ENCODE peak calls at places on chromosomes 5 and 9, in four cellular contexts. One of them, this sample, is unnamed.

GRCh38 chr5:15604986-15605385 is 105.0 kb downstream of the FBXL7 start:
- DNase-seq in neuronal stem cell: no peak
- DNase-seq in IMR-90: peak; percentile 12
- DNase-seq in H9: no peak
- DNase-seq in this sample: no peak

GRCh38 chr5:81767938-81768337 is 17.0 kb upstream of the SSBP2 start:
- DNase-seq in IMR-90: peak; percentile 43
- DNase-seq in H9: no peak
- DNase-seq in neuronal stem cell: no peak
- DNase-seq in this sample: no peak

GRCh38 chr9:4375424-4376195 is 75.7 kb upstream of the GLIS3 start:
- DNase-seq in IMR-90: peak; percentile 82
- DNase-seq in neuronal stem cell: peak; percentile 27
- DNase-seq in H9: no peak
- DNase-seq in this sample: no peak

GRCh38 chr9:19759066-19759465 is 29.8 kb downstream of the SLC24A2 start:
- DNase-seq in IMR-90: no peak
- DNase-seq in H9: no peak
- DNase-seq in neuronal stem cell: no peak
- DNase-seq in this sample: no peak

GRCh38 chr9:5265939-5266338 is 34.7 kb downstream of the INSL4 start:
- DNase-seq in H9: peak; percentile 59
- DNase-seq in neuronal stem cell: no peak
- DNase-seq in IMR-90: no peak
- DNase-seq in this sample: no peak

GRCh38 chr5:153081385-153081784 is 409.1 kb upstream of the GRIA1 start:
- DNase-seq in IMR-90: no peak
- DNase-seq in H9: no peak
- DNase-seq in neuronal stem cell: no peak
- DNase-seq in this sample: no peak

GRCh38 chr5:58235279-58235678 is 224.6 kb downstream of the PLK2 start:
- DNase-seq in H9: no peak
- DNase-seq in neuronal stem cell: no peak
- DNase-seq in IMR-90: peak; percentile 43
- DNase-seq in this sample: no peak

GRCh38 chr9:121350993-121351561 is 19.0 kb downstream of the STOM start:
- DNase-seq in neuronal stem cell: no peak
- DNase-seq in H9: no peak
- DNase-seq in IMR-90: peak; percentile 92
- DNase-seq in this sample: no peak

GRCh38 chr5:61675015-61675692 is 343.1 kb downstream of the ZSWIM6 start:
- DNase-seq in neuronal stem cell: peak; percentile 63
- DNase-seq in IMR-90: no peak
- DNase-seq in H9: peak; percentile 44
- DNase-seq in this sample: no peak

GRCh38 chr5:94993501-94993900 is 291.4 kb downstream of the MCTP1 start:
- DNase-seq in neuronal stem cell: no peak
- DNase-seq in IMR-90: no peak
- DNase-seq in H9: no peak
- DNase-seq in this sample: no peak

GRCh38 chr5:168916266-168916665 is 337.1 kb upstream of the PANK3 start:
- DNase-seq in IMR-90: no peak
- DNase-seq in H9: peak; percentile 76
- DNase-seq in neuronal stem cell: no peak
- DNase-seq in this sample: peak; percentile 9

GRCh38 chr5:102759289-102759688 is 4.2 kb downstream of the PAM start:
- DNase-seq in IMR-90: no peak
- DNase-seq in neuronal stem cell: no peak
- DNase-seq in H9: no peak
- DNase-seq in this sample: no peak

GRCh38 chr9:35490155-35490909 is 421 bp downstream of the RUSC2 start:
- DNase-seq in H9: peak; percentile 51
- DNase-seq in IMR-90: no peak
- DNase-seq in neuronal stem cell: no peak
- DNase-seq in this sample: peak; percentile 66

DNA sequence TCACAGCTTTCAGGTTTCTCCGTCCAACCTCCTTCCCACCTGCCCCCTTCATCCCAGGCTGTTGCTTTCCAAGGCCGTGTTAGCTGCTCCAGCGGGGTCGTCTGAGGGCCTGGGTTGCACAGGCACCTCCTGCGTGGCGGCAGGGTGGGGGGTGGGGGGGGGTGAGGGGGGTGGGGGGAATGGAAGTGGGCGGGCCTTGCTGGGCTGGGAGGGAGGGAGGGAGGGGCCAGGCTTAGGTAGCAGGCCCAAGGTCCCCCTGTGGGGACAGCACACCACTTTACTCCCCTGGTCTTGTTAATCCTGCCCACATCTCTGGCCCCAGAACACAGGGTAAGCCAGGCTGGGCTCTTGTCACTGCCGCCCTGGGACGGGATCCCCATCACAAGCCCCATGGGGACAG is 99.1 kb downstream of the RXRA start:
- DNase-seq in neuronal stem cell: no peak
- DNase-seq in IMR-90: no peak
- DNase-seq in H9: no peak
- DNase-seq in this sample: no peak
- H2AK5ac ChIP-seq in neuronal stem cell: no peak overlapping the region
- H2AK5ac ChIP-seq in IMR-90: no peak overlapping the region
- H2AK5ac ChIP-seq in H9: no peak overlapping the region
- H2AK5ac ChIP-seq in this sample: no peak overlapping the region

GRCh38 chr5:151618907-151619306 is 27.8 kb upstream of the FAT2 start:
- DNase-seq in H9: no peak
- DNase-seq in IMR-90: no peak
- DNase-seq in neuronal stem cell: no peak
- DNase-seq in this sample: no peak

GRCh38 chr5:151617383-151617840 is 26.3 kb upstream of the FAT2 start:
- DNase-seq in neuronal stem cell: no peak
- DNase-seq in IMR-90: no peak
- DNase-seq in H9: no peak
- DNase-seq in this sample: no peak

GRCh38 chr5:151620463-151620844 is 29.3 kb upstream of the FAT2 start:
- DNase-seq in H9: no peak
- DNase-seq in neuronal stem cell: no peak
- DNase-seq in IMR-90: no peak
- DNase-seq in this sample: no peak

GRCh38 chr5:151617841-151618710 is 26.9 kb upstream of the FAT2 start:
- DNase-seq in IMR-90: no peak
- DNase-seq in neuronal stem cell: no peak
- DNase-seq in H9: no peak
- DNase-seq in this sample: no peak

GRCh38 chr5:151619812-151620462 is 28.8 kb upstream of the FAT2 start:
- DNase-seq in neuronal stem cell: peak; percentile 48
- DNase-seq in H9: peak; percentile 73
- DNase-seq in IMR-90: no peak
- DNase-seq in this sample: peak; percentile 60
- H3K14ac ChIP-seq in neuronal stem cell: no peak overlapping the region
- H3K14ac ChIP-seq in H9: no peak overlapping the region
- H3K14ac ChIP-seq in IMR-90: no peak overlapping the region
- H3K14ac ChIP-seq in this sample: no peak overlapping the region

GRCh38 chr5:132372122-132372521 is 2.6 kb downstream of the SLC22A5 start:
- DNase-seq in IMR-90: no peak
- DNase-seq in H9: no peak
- DNase-seq in neuronal stem cell: no peak
- DNase-seq in this sample: no peak
- H2AK5ac ChIP-seq in IMR-90: no peak overlapping the region
- H2AK5ac ChIP-seq in H9: no peak overlapping the region
- H2AK5ac ChIP-seq in neuronal stem cell: no peak overlapping the region
- H2AK5ac ChIP-seq in this sample: no peak overlapping the region

DNA sequence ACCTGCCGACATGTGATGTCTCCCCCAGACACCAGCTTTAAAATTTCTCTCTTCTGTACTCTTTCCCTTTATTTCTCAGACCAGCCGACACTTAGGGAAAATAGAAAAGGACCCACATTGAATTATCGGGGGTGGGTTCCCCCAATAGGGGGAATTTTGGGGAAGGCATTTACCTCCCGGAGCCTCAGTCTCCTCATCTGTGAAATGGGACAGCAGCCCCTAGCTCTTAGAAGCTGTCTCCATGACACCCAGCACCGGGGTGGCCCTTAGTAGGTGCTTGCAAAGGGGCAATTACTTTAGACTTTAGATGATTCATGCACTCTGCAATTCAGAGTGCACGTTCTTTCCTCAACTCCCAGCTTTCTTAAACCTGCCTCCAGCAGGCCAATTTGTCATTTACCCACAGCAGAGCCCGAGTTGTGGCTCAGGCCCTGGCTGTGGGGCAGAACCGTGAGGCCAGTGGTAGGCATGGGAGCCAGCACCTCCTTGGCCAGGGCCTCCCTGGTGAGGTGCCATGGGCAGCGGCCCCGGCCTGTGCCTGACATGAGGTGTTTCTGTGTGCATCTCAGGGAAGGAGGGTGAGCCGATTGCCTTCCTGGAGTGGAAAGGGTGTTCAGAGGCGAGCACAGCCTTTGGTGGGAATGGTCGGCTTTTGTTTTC is 51.7 kb downstream of the SH3PXD2B start:
- DNase-seq in neuronal stem cell: no peak
- DNase-seq in H9: no peak
- DNase-seq in IMR-90: no peak
- DNase-seq in this sample: no peak
- H3K14ac ChIP-seq in neuronal stem cell: no peak overlapping the region
- H3K14ac ChIP-seq in H9: peak overlapping the region; percentile 70
- H3K14ac ChIP-seq in IMR-90: peak overlapping the region; percentile 65
- H3K14ac ChIP-seq in this sample: no peak overlapping the region

GRCh38 chr5:143041461-143041860 is 271.3 kb downstream of the ARHGAP26 start:
- DNase-seq in neuronal stem cell: no peak
- DNase-seq in H9: no peak
- DNase-seq in IMR-90: no peak
- DNase-seq in this sample: no peak

GRCh38 chr5:143045062-143045461 is 274.9 kb downstream of the ARHGAP26 start:
- DNase-seq in H9: no peak
- DNase-seq in IMR-90: no peak
- DNase-seq in neuronal stem cell: no peak
- DNase-seq in this sample: no peak

GRCh38 chr5:143040622-143041021 is 270.4 kb downstream of the ARHGAP26 start:
- DNase-seq in H9: no peak
- DNase-seq in neuronal stem cell: no peak
- DNase-seq in IMR-90: no peak
- DNase-seq in this sample: no peak

GRCh38 chr5:143044265-143044664 is 274.1 kb downstream of the ARHGAP26 start:
- DNase-seq in neuronal stem cell: no peak
- DNase-seq in IMR-90: no peak
- DNase-seq in H9: no peak
- DNase-seq in this sample: no peak

GRCh38 chr5:143041972-143042770 is 272.0 kb downstream of the ARHGAP26 start:
- DNase-seq in neuronal stem cell: no peak
- DNase-seq in H9: no peak
- DNase-seq in IMR-90: peak; percentile 68
- DNase-seq in this sample: no peak
- H2AK5ac ChIP-seq in neuronal stem cell: no peak overlapping the region
- H2AK5ac ChIP-seq in H9: no peak overlapping the region
- H2AK5ac ChIP-seq in IMR-90: peak overlapping the region; percentile 29
- H2AK5ac ChIP-seq in this sample: no peak overlapping the region

DNA sequence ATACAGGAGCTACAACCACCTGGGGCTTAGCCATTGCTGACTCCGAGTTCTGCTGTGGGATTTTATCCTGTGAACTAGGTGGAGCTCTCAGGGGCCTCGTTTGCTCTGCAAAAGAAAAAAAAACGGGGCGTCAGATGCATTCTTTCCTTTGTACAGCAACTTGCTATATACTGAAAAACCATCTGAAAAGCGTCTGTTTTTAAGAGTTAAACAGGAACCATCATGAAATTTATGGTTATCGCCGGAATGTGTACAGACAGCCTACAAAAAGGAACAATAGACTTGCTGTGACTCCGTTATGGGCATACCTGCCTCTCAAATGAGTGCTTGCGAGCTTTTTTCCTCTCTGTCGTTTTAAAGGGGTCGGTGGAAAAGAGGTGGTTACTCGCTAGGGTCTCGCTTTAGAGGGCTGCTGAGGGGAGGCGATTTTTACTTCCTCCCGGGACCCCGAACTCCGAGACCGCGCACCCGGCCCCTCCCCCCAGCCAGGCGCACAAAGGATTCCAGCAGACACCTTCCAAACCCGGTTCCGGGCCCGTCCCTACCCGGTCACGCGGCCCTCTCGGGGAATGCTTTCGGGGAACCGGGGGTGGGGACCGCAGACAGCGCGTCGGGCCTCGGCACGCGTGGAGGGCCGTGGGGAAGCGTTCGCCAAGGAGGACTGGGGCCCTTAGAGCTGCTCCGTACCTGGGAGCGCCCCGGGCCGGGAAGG is 826 bp downstream of the PAIP1 start:
- DNase-seq in IMR-90: peak; percentile 16
- DNase-seq in H9: peak; percentile 68
- DNase-seq in neuronal stem cell: peak; percentile 41
- DNase-seq in this sample: no peak
- H3K14ac ChIP-seq in IMR-90: peak overlapping the region; percentile 93
- H3K14ac ChIP-seq in H9: peak overlapping the region; percentile 100
- H3K14ac ChIP-seq in neuronal stem cell: peak overlapping the region; percentile 98
- H3K14ac ChIP-seq in this sample: no peak overlapping the region

DNA sequence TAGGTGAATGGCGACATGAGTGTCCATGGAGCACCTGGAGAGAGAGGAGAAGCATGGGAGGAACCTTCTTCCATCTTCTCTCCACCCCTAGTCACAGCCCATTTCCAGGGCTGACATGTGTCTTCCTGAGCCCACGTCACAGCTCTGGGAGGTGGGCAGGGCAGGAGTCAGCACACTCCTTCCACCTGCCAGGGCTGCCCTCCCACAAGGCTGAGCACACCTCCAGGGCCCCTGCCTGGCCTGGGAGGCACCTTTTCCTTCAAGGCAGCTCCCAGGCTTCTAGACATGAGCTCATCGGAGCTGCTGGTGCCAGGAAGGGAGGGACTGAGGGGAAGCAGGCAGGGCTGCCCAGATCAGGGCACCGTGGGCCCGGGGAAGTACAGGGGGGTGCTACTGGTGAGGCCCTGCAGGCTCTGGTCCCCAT is 13.6 kb upstream of the SYNPO start:
- DNase-seq in IMR-90: no peak
- DNase-seq in H9: no peak
- DNase-seq in neuronal stem cell: no peak
- DNase-seq in this sample: no peak
- H2AK5ac ChIP-seq in IMR-90: peak overlapping the region; percentile 35
- H2AK5ac ChIP-seq in H9: no peak overlapping the region
- H2AK5ac ChIP-seq in neuronal stem cell: no peak overlapping the region
- H2AK5ac ChIP-seq in this sample: peak overlapping the region; percentile 28

DNA sequence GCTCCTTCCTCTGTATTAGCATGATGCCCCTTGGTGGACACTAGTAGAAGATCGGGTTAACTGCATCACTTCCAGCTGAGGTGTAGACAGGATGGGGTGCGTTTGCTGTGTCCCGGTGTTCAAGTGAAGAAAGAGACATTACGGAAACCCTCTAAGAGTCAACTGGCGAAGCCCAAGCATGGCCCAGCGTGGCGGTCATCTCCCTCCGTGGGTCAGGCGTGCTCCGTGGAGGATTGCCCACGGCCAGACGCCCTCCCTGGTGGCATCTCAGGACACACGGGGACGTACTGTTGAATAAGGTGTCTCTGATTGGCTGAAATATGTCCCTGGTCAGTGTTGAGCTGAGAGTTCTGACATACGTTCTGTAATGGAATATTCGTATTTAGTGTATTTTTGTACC is 119.5 kb upstream of the CACNA1B start:
- DNase-seq in H9: no peak
- DNase-seq in neuronal stem cell: no peak
- DNase-seq in IMR-90: no peak
- DNase-seq in this sample: no peak
- H3K14ac ChIP-seq in H9: no peak overlapping the region
- H3K14ac ChIP-seq in neuronal stem cell: no peak overlapping the region
- H3K14ac ChIP-seq in IMR-90: peak overlapping the region; percentile 87
- H3K14ac ChIP-seq in this sample: no peak overlapping the region

This sample was measured in H1.